ENCODE peak calls at places on chromosome 19, in four cellular contexts. One of them, this sample, is unnamed. For H3K4me1, the result is how much of the 10 kb centered on the place peaks cover.

GRCh38 chr19:21322528-21322927 is 6.7 kb downstream of the ZNF708 start:
- DNase-seq in GM12878: no peak
- DNase-seq in HepG2: no peak
- DNase-seq in H1: no peak
- DNase-seq in this sample: no peak

GRCh38 chr19:48568345-48568886 is 16.4 kb downstream of the SULT2B1 start:
- DNase-seq in GM12878: no peak
- DNase-seq in HepG2: peak
- DNase-seq in H1: peak
- DNase-seq in this sample: no peak

GRCh38 chr19:11191273-11191755 is 6.0 kb downstream of the KANK2 start:
- DNase-seq in GM12878: no peak
- DNase-seq in HepG2: no peak
- DNase-seq in H1: peak
- DNase-seq in this sample: no peak

GRCh38 chr19:57314146-57314545 is 6.1 kb upstream of the ZNF543 start:
- DNase-seq in GM12878: no peak
- DNase-seq in HepG2: no peak
- DNase-seq in H1: no peak
- DNase-seq in this sample: no peak

GRCh38 chr19:50551713-50552187 is 16.5 kb downstream of the LRRC4B start:
- DNase-seq in GM12878: no peak
- DNase-seq in HepG2: no peak
- DNase-seq in H1: peak
- DNase-seq in this sample: no peak

GRCh38 chr19:41223431-41224234 is 4.6 kb downstream of the AXL start:
- DNase-seq in GM12878: no peak
- DNase-seq in HepG2: peak
- DNase-seq in H1: peak
- DNase-seq in this sample: peak

GRCh38 chr19:57241181-57241580 is 749 bp downstream of the ZNF805 start:
- DNase-seq in GM12878: no peak
- DNase-seq in HepG2: peak
- DNase-seq in H1: no peak
- DNase-seq in this sample: no peak

GRCh38 chr19:45636275-45636674 is 2.9 kb downstream of the EML2 start:
- DNase-seq in GM12878: no peak
- DNase-seq in HepG2: no peak
- DNase-seq in H1: no peak
- DNase-seq in this sample: no peak

GRCh38 chr19:10327793-10328192 is 5.5 kb downstream of the RAVER1 start:
- DNase-seq in GM12878: no peak
- DNase-seq in HepG2: no peak
- DNase-seq in H1: no peak
- DNase-seq in this sample: no peak

GRCh38 chr19:35639863-35640262 is 1.7 kb upstream of the ETV2 start:
- DNase-seq in GM12878: no peak
- DNase-seq in HepG2: no peak
- DNase-seq in H1: no peak
- DNase-seq in this sample: no peak

DNA sequence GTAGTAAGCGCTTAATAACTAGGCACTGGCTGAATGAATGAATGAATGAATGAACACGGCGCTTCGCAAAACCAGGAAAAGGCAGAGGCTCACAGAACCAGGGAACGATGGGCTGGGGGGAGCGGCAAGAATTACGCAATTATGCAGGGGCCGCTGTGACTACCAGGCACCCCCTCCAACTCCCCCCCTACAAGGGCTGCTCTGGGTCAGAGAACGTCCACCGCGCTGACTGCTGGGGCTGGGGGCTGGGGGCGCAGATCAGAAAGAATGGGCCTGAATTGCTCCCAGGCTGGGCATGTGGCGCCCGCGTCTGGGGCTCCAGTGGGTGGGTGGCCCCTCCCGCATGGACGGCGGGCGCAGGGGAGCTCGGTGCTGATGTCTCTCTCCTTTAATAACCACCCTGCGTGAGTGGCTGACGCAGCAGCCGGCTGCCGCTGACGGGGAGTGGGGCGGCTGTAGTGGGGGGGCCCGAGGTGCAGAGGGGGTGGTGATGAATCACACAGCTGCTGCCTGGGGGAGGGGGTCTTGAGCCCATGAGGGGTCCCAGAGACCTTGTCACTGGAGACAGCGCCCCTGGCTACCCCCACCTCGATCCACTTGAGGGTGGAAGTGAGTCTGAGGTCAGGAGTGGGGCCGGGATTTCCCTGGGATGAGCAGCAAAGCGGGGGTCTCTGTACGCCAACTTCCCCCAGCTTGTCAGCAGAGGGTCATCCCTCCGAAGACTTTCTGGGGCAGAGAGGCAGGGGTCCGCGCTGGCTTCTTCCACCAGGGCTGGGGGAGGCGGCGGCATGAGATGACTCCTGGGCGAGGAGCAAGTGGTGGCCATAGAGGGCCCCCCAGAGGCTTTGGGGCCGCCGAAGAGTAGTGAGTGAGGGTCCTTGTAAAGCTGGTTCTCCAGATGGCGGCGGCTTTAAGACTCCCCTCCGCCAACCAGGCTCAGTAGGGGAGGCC is 1.4 kb upstream of the CIRBP start:
- DNase-seq in GM12878: no peak
- DNase-seq in HepG2: no peak
- DNase-seq in H1: no peak
- DNase-seq in this sample: no peak
- H3K4me1 ChIP-seq in GM12878: half or more
- H3K4me1 ChIP-seq in HepG2: half or more
- H3K4me1 ChIP-seq in H1: under half
- H3K4me1 ChIP-seq in this sample: under half

GRCh38 chr19:46915386-46915785 is 54.6 kb downstream of the ARHGAP35 start:
- DNase-seq in GM12878: no peak
- DNase-seq in HepG2: peak
- DNase-seq in H1: no peak
- DNase-seq in this sample: no peak

GRCh38 chr19:46916971-46917370 is 56.2 kb downstream of the ARHGAP35 start:
- DNase-seq in GM12878: peak
- DNase-seq in HepG2: no peak
- DNase-seq in H1: no peak
- DNase-seq in this sample: no peak

GRCh38 chr19:46911456-46911855 is 50.7 kb downstream of the ARHGAP35 start:
- DNase-seq in GM12878: no peak
- DNase-seq in HepG2: no peak
- DNase-seq in H1: no peak
- DNase-seq in this sample: no peak

GRCh38 chr19:46913198-46913851 is 52.5 kb downstream of the ARHGAP35 start:
- DNase-seq in GM12878: no peak
- DNase-seq in HepG2: no peak
- DNase-seq in H1: no peak
- DNase-seq in this sample: no peak

DNA sequence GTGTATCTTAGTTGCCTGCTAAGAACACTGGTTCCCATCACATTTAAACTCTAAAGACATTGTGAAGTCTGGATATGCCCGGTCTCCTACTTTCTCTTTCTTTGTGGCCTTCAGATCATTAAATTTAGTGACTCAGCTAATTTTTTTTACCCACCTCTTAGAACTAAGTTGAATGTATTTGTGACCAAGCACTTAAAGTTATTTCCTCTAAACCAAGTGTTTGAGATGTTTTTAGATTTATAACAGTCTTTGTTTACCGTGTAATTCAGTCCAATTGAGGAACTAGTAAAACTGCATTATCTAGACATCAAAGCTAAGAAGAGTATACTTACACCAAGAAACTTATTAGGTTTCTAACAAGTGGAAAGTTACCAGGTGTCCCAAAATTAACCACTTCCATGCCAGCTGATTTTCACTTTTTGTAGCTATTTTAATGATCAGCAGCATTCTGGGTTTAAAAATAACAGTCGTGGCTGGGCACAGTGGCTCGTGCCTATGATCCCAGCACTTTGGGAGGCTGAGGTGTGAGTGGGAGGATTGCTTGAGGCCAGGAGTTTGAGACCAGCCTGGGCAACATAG is 53.1 kb downstream of the ARHGAP35 start:
- DNase-seq in GM12878: peak
- DNase-seq in HepG2: no peak
- DNase-seq in H1: no peak
- DNase-seq in this sample: no peak
- TF ChIP-seq SUZ12 in GM12878: no peak
- TF ChIP-seq SUZ12 in HepG2: no peak
- TF ChIP-seq SUZ12 in H1: no peak
- TF ChIP-seq SUZ12 in this sample: no peak

GRCh38 chr19:33569822-33570221 is 48.2 kb upstream of the PEPD start:
- DNase-seq in GM12878: no peak
- DNase-seq in HepG2: no peak
- DNase-seq in H1: no peak
- DNase-seq in this sample: no peak
- TF ChIP-seq ZNF274 in GM12878: no peak
- TF ChIP-seq ZNF274 in HepG2: no peak
- TF ChIP-seq ZNF274 in H1: no peak
- TF ChIP-seq ZNF274 in this sample: no peak

DNA sequence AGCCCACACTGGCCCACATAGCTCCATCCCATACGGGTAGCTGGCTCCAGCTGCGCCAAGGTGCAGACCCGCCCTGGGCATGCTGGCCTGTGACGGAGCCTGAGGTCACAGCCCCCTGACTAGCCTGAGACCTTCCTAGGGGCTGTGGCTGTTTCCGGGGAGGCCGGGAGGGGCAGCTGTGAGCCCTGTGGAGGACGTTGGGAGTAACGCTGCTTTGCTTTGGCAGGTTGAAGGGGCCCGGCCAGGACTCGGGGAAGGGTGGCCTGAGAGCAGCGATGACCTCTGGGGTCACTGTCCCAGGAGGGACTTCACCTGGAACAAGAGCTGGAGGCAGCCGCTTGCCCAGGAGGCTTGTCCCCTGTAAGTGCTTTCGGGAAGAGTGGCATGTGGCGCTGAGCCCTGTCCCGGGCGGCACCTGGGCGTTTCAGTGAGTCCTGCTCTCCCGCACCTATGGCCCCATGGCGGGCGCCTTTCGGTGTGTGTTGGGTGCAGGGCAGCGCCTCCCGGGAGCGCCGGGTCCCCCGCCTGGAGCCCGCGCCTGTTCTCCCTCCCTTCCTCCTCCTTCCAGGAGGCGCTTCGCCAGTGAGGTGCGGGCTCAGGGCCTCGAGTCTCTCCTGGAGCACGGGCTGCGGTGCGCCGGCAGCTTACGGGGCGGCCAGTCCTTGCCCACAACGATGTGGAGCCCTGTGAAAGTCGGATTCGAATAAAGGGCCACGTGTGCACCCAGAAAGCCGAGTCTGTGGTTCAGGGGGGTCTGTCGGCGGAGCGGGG is 1.1 kb upstream of the FAM174C start:
- DNase-seq in GM12878: no peak
- DNase-seq in HepG2: no peak
- DNase-seq in H1: no peak
- DNase-seq in this sample: no peak
- H3K4me1 ChIP-seq in GM12878: under half
- H3K4me1 ChIP-seq in HepG2: half or more
- H3K4me1 ChIP-seq in H1: under half
- H3K4me1 ChIP-seq in this sample: under half

GRCh38 chr19:32611161-32611560 is 30.2 kb downstream of the PDCD5 start:
- DNase-seq in GM12878: no peak
- DNase-seq in HepG2: no peak
- DNase-seq in H1: no peak
- DNase-seq in this sample: no peak
- TF ChIP-seq SUZ12 in GM12878: no peak
- TF ChIP-seq SUZ12 in HepG2: no peak
- TF ChIP-seq SUZ12 in H1: no peak
- TF ChIP-seq SUZ12 in this sample: no peak